ENCODE peak calls at places on chromosomes 2 and 18, in four cellular contexts. B is MM.1S, A is H1, R is keratinocyte. O is an unnamed sample.

GRCh38 chr18:32576296-32576916 is 105.7 kb upstream of the GAREM1 start:
- DNase-seq in B (no peak), A (no peak), R (no peak), O (peak; percentile 53)

GRCh38 chr18:26454192-26454591 is 94.2 kb downstream of the KCTD1 start:
- DNase-seq in B (peak; percentile 52), A (no peak), R (no peak), O (no peak)

GRCh38 chr2:96095116-96095636 is 21.2 kb downstream of the ADRA2B start:
- DNase-seq in B (no peak), A (no peak), R (no peak), O (no peak)

GRCh38 chr2:68039317-68039716 is 23.5 kb downstream of the C1D start:
- DNase-seq in B (no peak), A (no peak), R (no peak), O (no peak)

GRCh38 chr18:32772580-32773186 is at the start of gene KLHL14:
- DNase-seq in B (no peak), A (no peak), R (no peak), O (no peak)

GRCh38 chr2:148532049-148532428 is 112.5 kb upstream of the EPC2 start:
- DNase-seq in B (no peak), A (no peak), R (no peak), O (no peak)

GRCh38 chr18:32208012-32208411 is 18.2 kb downstream of the MEP1B start:
- DNase-seq in B (no peak), A (no peak), R (no peak), O (no peak)

GRCh38 chr18:69484699-69485396 is 84.2 kb downstream of the DOK6 start:
- DNase-seq in B (no peak), A (no peak), R (no peak), O (peak; percentile 79)

GRCh38 chr2:237324446-237325236 is 89.3 kb downstream of the COL6A3 start:
- DNase-seq in B (no peak), A (no peak), R (no peak), O (no peak)

GRCh38 chr2:45014016-45014702 is 4.9 kb upstream of the SIX2 start:
- DNase-seq in B (no peak), A (no peak), R (no peak), O (peak; percentile 74)

GRCh38 chr2:165328272-165328671 is 89.1 kb downstream of the SCN2A start:
- DNase-seq in B (peak; percentile 70), A (no peak), R (no peak), O (no peak)

GRCh38 chr2:20223345-20224190 is 1.4 kb downstream of the SDC1 start:
- DNase-seq in B (peak; percentile 63), A (no peak), R (no peak), O (peak; percentile 49)

GRCh38 chr2:26970244-26970927 is at the start of gene MAPRE3:
- DNase-seq in B (peak; percentile 76), A (peak; percentile 90), R (no peak), O (peak; percentile 82)

GRCh38 chr18:35811896-35812295 is 160.6 kb upstream of the RMP24 start:
- DNase-seq in B (peak; percentile 26), A (no peak), R (no peak), O (no peak)

GRCh38 chr18:57900906-57901305 is 97.8 kb upstream of the ATP8B1 start:
- DNase-seq in B (no peak), A (no peak), R (no peak), O (no peak)

GRCh38 chr2:113822087-113822805 is 65.8 kb upstream of the SLC35F5 start:
- DNase-seq in B (no peak), A (no peak), R (no peak), O (no peak)

GRCh38 chr2:96143231-96143847 is 1.9 kb downstream of the DUSP2 start:
- DNase-seq in B (no peak), A (no peak), R (no peak), O (no peak)

GRCh38 chr2:197130318-197130717 is 180.3 kb downstream of the ANKRD44 start:
- DNase-seq in B (peak; percentile 66), A (no peak), R (no peak), O (no peak)

GRCh38 chr2:26899500-26900164 is 51.7 kb downstream of the DPYSL5 start:
- DNase-seq in B (no peak), A (no peak), R (no peak), O (no peak)

GRCh38 chr2:214311031-214311533 is 99.8 kb upstream of the VWC2L start:
- DNase-seq in B (no peak), A (peak; percentile 25), R (no peak), O (peak; percentile 11)

GRCh38 chr2:168562971-168563370 is 106.9 kb downstream of the CERS6 start:
- DNase-seq in B (no peak), A (no peak), R (no peak), O (no peak)

GRCh38 chr2:85409719-85410583 is at the start of gene CAPG:
- DNase-seq in B (peak; percentile 26), A (no peak), R (no peak), O (no peak)

GRCh38 chr2:138537170-138537915 is 35.8 kb downstream of the SPOPL start:
- DNase-seq in B (no peak), A (no peak), R (no peak), O (no peak)

GRCh38 chr2:163675389-163675788 is 60.4 kb downstream of the FIGN start:
- DNase-seq in B (no peak), A (no peak), R (no peak), O (no peak)

GRCh38 chr18:58662118-58662517 is 9.1 kb upstream of the MALT1 start:
- DNase-seq in B (no peak), A (no peak), R (no peak), O (no peak)

GRCh38 chr18:57128229-57128911 is 18.5 kb upstream of the BOD1L2 start:
- DNase-seq in B (no peak), A (no peak), R (no peak), O (no peak)

GRCh38 chr18:61852496-61852895 is 40.3 kb downstream of the RNF152 start:
- DNase-seq in B (no peak), A (no peak), R (peak; percentile 28), O (no peak)

DNA sequence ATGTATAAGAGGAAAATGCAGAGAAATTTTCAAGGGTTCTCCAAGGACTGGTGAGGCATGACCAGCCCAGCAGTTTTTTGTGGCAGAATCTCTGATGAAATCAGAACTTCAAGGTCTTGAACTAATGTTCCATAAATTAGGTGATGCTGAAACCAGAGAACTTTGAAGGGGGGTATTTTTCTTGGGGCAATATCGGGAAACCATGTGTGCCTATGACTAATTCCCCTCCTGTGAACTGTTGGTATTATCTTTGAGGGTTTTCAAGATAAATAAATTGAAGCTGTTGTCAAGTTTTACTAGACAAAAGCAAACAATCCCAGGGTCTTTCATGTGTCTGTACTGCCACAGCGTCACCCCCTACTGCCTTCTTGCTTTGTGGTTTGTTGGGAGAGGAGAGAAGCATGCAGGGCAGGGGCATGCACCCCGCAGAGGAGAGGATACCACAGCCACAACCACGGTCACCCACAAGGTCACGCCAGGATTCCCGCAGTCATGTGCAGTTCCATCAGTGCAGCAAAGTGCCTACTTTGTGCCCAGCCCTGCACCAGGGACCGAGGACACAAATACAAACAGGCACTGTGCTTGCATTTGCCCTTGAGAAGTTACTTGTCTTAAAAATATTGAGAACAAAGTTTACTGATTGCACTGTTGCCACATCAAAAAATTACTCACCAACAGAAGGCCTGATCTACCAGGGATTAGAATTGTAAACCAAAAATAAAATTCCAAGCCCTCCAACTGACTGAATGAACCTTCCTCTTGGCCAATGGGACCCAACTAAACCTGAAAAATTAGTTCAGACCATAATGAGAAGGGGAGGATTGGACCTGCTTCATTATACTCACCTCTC is 413.3 kb upstream of the TRIB2 start:
- DNase-seq in B (no peak), A (no peak), R (no peak), O (no peak)
- TF ChIP-seq CTCF in B (no peak), A (no peak), R (no peak), O (no peak)

DNA sequence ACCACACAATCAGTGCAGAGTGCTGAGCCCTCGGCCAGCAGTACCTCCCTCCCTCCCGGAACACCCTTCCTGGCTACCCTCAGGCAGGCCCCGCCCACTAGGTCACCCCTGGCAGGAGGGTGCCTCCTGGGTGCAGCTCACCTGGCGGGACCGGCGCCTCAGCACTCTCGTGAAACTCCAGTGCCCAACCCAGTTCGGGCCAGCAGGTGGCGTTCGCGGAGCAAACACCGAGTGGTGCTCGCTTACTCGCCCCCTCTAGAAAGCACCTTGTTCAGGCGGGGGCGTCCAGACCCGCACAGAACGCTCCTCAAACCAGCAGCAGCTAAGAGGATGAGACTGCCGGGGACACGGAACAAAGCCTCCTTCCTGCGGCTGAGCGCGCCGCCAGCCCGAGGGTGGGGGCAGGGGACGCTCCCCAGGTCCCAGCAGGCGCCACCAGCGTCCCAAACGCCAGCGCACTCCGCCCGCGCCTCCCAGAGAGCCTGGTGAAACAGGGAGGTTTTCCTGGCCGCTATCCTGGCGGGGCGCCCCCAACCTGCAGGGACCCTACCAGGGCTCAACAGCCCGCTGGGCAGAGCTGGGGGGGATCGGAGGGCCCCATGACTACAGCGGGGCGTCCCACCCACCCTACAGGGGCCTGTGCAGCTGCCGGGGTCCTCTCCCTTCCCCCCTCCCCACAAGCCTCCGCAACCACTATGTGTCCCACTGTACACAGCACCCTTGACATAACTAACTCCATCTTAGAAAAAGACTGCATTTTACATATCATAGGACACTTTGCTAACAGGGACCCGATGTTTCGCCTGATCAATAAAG is 44.7 kb downstream of the MRPS5 start:
- DNase-seq in B (peak; percentile 74), A (peak; percentile 65), R (peak; percentile 23), O (peak; percentile 74)
- TF ChIP-seq EZH2 in B (no peak), A (no peak), R (no peak), O (no peak)

DNA sequence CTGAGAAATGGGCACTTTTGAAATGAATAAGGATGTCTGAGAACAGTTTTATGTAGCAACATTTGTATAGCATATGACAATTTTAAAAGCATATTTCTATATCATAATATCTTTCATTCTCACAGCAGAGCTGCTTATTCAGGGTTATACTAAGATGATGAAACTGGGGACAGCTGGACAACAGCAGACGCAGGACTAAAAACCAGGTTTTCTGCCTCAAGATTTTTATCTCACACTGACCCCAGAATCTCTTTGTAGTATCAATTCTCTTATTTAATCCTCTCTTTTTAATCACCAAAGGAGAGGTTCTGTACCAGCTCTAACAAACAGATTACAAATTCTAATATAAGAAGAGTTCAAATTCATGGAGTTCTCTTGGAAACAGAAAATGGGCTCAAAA is 74.2 kb upstream of the TFCP2L1 start:
- DNase-seq in B (no peak), A (no peak), R (no peak), O (no peak)
- H3K36me3 ChIP-seq in B (no peaks in the 10 kb centered on the region), A (peaks cover 30% of the 10 kb centered on the region), R (peaks cover 42% of the 10 kb centered on the region), O (peaks cover 5% of the 10 kb centered on the region)

DNA sequence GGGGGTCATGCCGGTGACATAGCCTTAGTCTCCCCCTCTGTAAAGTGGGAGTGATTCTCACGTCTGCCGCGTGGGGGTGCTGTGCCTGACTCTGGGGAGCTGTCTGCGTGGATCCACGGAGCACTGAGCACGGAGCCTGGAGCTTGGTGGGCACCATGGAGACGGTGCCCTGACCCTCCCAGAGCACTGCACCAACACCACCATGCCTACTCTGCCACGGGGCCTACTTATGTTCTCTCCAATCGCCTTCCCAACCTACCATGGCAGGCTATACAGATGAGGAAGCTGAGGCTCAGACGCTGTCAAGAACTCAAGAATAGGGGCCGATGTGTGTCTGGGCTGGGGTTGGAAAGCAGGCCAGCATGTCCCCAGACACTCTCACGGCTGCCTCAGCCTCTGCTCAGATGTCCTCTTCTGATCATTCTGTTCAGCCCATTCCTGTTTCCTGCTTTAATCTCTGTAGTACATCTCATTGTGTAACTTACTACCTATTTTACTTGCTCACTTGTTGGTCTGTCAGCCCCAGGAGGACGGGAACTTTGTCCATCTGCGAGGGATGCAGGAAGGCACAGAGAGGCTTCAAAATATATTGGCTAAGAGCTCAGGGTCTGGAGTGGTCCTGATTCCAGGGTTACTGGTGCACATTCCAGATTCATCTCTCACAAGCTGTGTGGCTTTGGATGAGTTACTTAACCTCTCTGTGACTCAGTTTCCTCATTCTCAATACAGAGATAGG is 168.1 kb upstream of the HS6ST1 start:
- DNase-seq in B (no peak), A (no peak), R (no peak), O (no peak)
- TF ChIP-seq CTCF in B (no peak), A (no peak), R (no peak), O (no peak)

O was measured in A673.